ENCODE peak calls at places on chromosomes 6 and 20, in eight cellular contexts. Y is left ventricle myocardium superior; X is EL; L is foreskin melanocyte; S is HS-27A; H is ACHN; K is effector memory CD4-positive, alpha-beta T cell; R is mesendoderm. M is an unnamed sample.

GRCh38 chr20:35225319-35226125 is 968 bp upstream of the MMP24 start:
- DNase-seq in K (no peak), Y (no peak), L (peak; percentile 24), R (peak; percentile 16), H (no peak), S (no peak), X (no peak), M (no peak)

GRCh38 chr6:4776967-4777925 is 1.0 kb downstream of the CDYL start:
- DNase-seq in S (no peak), X (peak; percentile 49), Y (no peak), K (no peak), R (peak; percentile 48), H (peak; percentile 32), L (peak; percentile 47), M (no peak)

GRCh38 chr6:2518029-2518428 is 232.7 kb downstream of the MYLK4 start:
- DNase-seq in S (no peak), H (no peak), K (no peak), Y (no peak), L (peak; percentile 51), R (no peak), X (no peak), M (no peak)

GRCh38 chr6:169620171-169621125 is 81.4 kb downstream of the WDR27 start:
- DNase-seq in K (no peak), Y (no peak), S (peak; percentile 5), X (peak; percentile 80), R (peak; percentile 92), H (no peak), L (peak; percentile 66), M (no peak)

GRCh38 chr6:53312355-53312754 is 36.4 kb downstream of the ELOVL5 start:
- DNase-seq in S (no peak), K (no peak), H (no peak), L (no peak), Y (no peak), X (peak; percentile 51), R (no peak), M (no peak)

GRCh38 chr20:10369723-10370090 is 64.3 kb downstream of the MKKS start:
- DNase-seq in R (no peak), X (peak; percentile 45), S (no peak), H (peak; percentile 1), Y (no peak), L (no peak), K (no peak), M (peak; percentile 62)

GRCh38 chr6:43992783-43993505 is 134.3 kb downstream of the MRPL14 start:
- DNase-seq in X (no peak), L (no peak), K (no peak), R (no peak), Y (peak; percentile 83), S (no peak), H (no peak), M (peak; percentile 81)

GRCh38 chr20:45506927-45507820 is 8.2 kb downstream of the SPINT3 start:
- DNase-seq in S (no peak), R (no peak), K (no peak), Y (no peak), L (peak; percentile 86), X (no peak), H (no peak), M (no peak)

GRCh38 chr6:38542031-38542430 is 97.7 kb downstream of the BTBD9 start:
- DNase-seq in H (peak; percentile 1), Y (no peak), S (no peak), L (no peak), X (no peak), K (no peak), R (no peak), M (no peak)

GRCh38 chr20:20780127-20780822 is 67.8 kb upstream of the RALGAPA2 start:
- DNase-seq in K (no peak), S (no peak), L (no peak), H (no peak), R (peak; percentile 71), Y (peak; percentile 82), X (no peak), M (peak; percentile 92)

GRCh38 chr20:57596358-57596757 is 23.9 kb downstream of the ZBP1 start:
- DNase-seq in H (no peak), S (no peak), K (no peak), X (no peak), L (no peak), Y (no peak), R (no peak), M (no peak)